ENCODE peak calls at places on chromosomes 4 and X, in eight cellular contexts. One of them, this sample, is unnamed.

GRCh38 chr4:103067841-103068547 is 8.6 kb downstream of the SLC9B2 start:
- DNase-seq in natural killer cell: no peak
- DNase-seq in fibroblast of pulmonary artery: no peak
- DNase-seq in fibroblast of mammary gland: peak; percentile 58
- DNase-seq in endothelial cell: no peak
- DNase-seq in OCI-LY7: no peak
- DNase-seq in progenitor cell of endocrine pancreas: no peak
- DNase-seq in breast epithelium: no peak
- DNase-seq in this sample: peak; percentile 36

GRCh38 chr4:19711871-19712270 is 539.8 kb upstream of the SLIT2 start:
- DNase-seq in fibroblast of pulmonary artery: peak; percentile 61
- DNase-seq in endothelial cell: no peak
- DNase-seq in breast epithelium: no peak
- DNase-seq in natural killer cell: no peak
- DNase-seq in OCI-LY7: no peak
- DNase-seq in fibroblast of mammary gland: peak; percentile 68
- DNase-seq in progenitor cell of endocrine pancreas: no peak
- DNase-seq in this sample: peak; percentile 37

GRCh38 chr4:113776679-113777078 is 15.1 kb upstream of the CAMK2D start:
- DNase-seq in progenitor cell of endocrine pancreas: no peak
- DNase-seq in OCI-LY7: no peak
- DNase-seq in fibroblast of mammary gland: no peak
- DNase-seq in endothelial cell: no peak
- DNase-seq in fibroblast of pulmonary artery: no peak
- DNase-seq in natural killer cell: no peak
- DNase-seq in breast epithelium: no peak
- DNase-seq in this sample: no peak

GRCh38 chrX:53186363-53186762 is 38.6 kb downstream of the KDM5C start:
- DNase-seq in fibroblast of mammary gland: peak; percentile 25
- DNase-seq in natural killer cell: no peak
- DNase-seq in breast epithelium: no peak
- DNase-seq in progenitor cell of endocrine pancreas: no peak
- DNase-seq in endothelial cell: no peak
- DNase-seq in OCI-LY7: no peak
- DNase-seq in fibroblast of pulmonary artery: no peak
- DNase-seq in this sample: peak; percentile 69

GRCh38 chr4:131001371-131001770 is 1905.4 kb downstream of the C4orf33 start:
- DNase-seq in natural killer cell: no peak
- DNase-seq in OCI-LY7: no peak
- DNase-seq in breast epithelium: no peak
- DNase-seq in endothelial cell: no peak
- DNase-seq in progenitor cell of endocrine pancreas: no peak
- DNase-seq in fibroblast of pulmonary artery: no peak
- DNase-seq in fibroblast of mammary gland: no peak
- DNase-seq in this sample: no peak

GRCh38 chr4:80608285-80608980 is 272.9 kb downstream of the CFAP299 start:
- DNase-seq in breast epithelium: no peak
- DNase-seq in endothelial cell: no peak
- DNase-seq in fibroblast of mammary gland: peak; percentile 75
- DNase-seq in natural killer cell: no peak
- DNase-seq in OCI-LY7: no peak
- DNase-seq in fibroblast of pulmonary artery: no peak
- DNase-seq in progenitor cell of endocrine pancreas: no peak
- DNase-seq in this sample: no peak

GRCh38 chr4:61540944-61541343 is 340.8 kb downstream of the ADGRL3 start:
- DNase-seq in fibroblast of mammary gland: no peak
- DNase-seq in fibroblast of pulmonary artery: no peak
- DNase-seq in endothelial cell: no peak
- DNase-seq in breast epithelium: no peak
- DNase-seq in progenitor cell of endocrine pancreas: no peak
- DNase-seq in OCI-LY7: no peak
- DNase-seq in natural killer cell: no peak
- DNase-seq in this sample: no peak

GRCh38 chr4:139660518-139661149 is 5.0 kb upstream of the MGST2 start:
- DNase-seq in endothelial cell: no peak
- DNase-seq in OCI-LY7: no peak
- DNase-seq in fibroblast of pulmonary artery: peak; percentile 64
- DNase-seq in natural killer cell: no peak
- DNase-seq in breast epithelium: no peak
- DNase-seq in fibroblast of mammary gland: no peak
- DNase-seq in progenitor cell of endocrine pancreas: no peak
- DNase-seq in this sample: no peak

GRCh38 chr4:48162162-48162561 is 28.1 kb upstream of the TXK start:
- DNase-seq in fibroblast of mammary gland: peak; percentile 33
- DNase-seq in OCI-LY7: no peak
- DNase-seq in natural killer cell: no peak
- DNase-seq in fibroblast of pulmonary artery: peak; percentile 62
- DNase-seq in breast epithelium: no peak
- DNase-seq in progenitor cell of endocrine pancreas: no peak
- DNase-seq in endothelial cell: no peak
- DNase-seq in this sample: peak; percentile 8

GRCh38 chrX:139554367-139554766 is 23.8 kb downstream of the F9 start:
- DNase-seq in endothelial cell: no peak
- DNase-seq in progenitor cell of endocrine pancreas: no peak
- DNase-seq in fibroblast of pulmonary artery: no peak
- DNase-seq in breast epithelium: no peak
- DNase-seq in fibroblast of mammary gland: no peak
- DNase-seq in natural killer cell: no peak
- DNase-seq in OCI-LY7: peak; percentile 56
- DNase-seq in this sample: no peak

GRCh38 chr4:125198916-125199315 is 115.8 kb upstream of the FAT4 start:
- DNase-seq in natural killer cell: no peak
- DNase-seq in fibroblast of mammary gland: peak; percentile 49
- DNase-seq in progenitor cell of endocrine pancreas: no peak
- DNase-seq in OCI-LY7: no peak
- DNase-seq in fibroblast of pulmonary artery: peak; percentile 54
- DNase-seq in endothelial cell: no peak
- DNase-seq in breast epithelium: no peak
- DNase-seq in this sample: peak; percentile 50

GRCh38 chrX:49171752-49172279 is at the start of gene PLP2:
- DNase-seq in breast epithelium: peak; percentile 52
- DNase-seq in fibroblast of pulmonary artery: peak; percentile 25
- DNase-seq in natural killer cell: peak; percentile 50
- DNase-seq in OCI-LY7: peak; percentile 67
- DNase-seq in fibroblast of mammary gland: peak; percentile 43
- DNase-seq in progenitor cell of endocrine pancreas: no peak
- DNase-seq in endothelial cell: no peak
- DNase-seq in this sample: peak; percentile 73

GRCh38 chrX:135489542-135489941 is 30.9 kb upstream of the INTS6L start:
- DNase-seq in OCI-LY7: peak; percentile 33
- DNase-seq in fibroblast of mammary gland: no peak
- DNase-seq in progenitor cell of endocrine pancreas: no peak
- DNase-seq in natural killer cell: no peak
- DNase-seq in breast epithelium: no peak
- DNase-seq in endothelial cell: no peak
- DNase-seq in fibroblast of pulmonary artery: no peak
- DNase-seq in this sample: no peak

GRCh38 chr4:70903282-70903603 is 1.1 kb downstream of the MOB1B start:
- DNase-seq in natural killer cell: no peak
- DNase-seq in fibroblast of mammary gland: peak; percentile 30
- DNase-seq in fibroblast of pulmonary artery: peak; percentile 18
- DNase-seq in progenitor cell of endocrine pancreas: no peak
- DNase-seq in OCI-LY7: no peak
- DNase-seq in breast epithelium: no peak
- DNase-seq in endothelial cell: peak; percentile 27
- DNase-seq in this sample: no peak

GRCh38 chrX:136147320-136147901 is at the start of gene FHL1:
- DNase-seq in fibroblast of pulmonary artery: peak; percentile 21
- DNase-seq in OCI-LY7: peak; percentile 4
- DNase-seq in endothelial cell: peak; percentile 13
- DNase-seq in fibroblast of mammary gland: no peak
- DNase-seq in natural killer cell: peak; percentile 18
- DNase-seq in progenitor cell of endocrine pancreas: no peak
- DNase-seq in breast epithelium: no peak
- DNase-seq in this sample: peak; percentile 17

GRCh38 chr4:55169352-55169959 is 44.1 kb upstream of the KDR start:
- DNase-seq in fibroblast of mammary gland: no peak
- DNase-seq in natural killer cell: no peak
- DNase-seq in endothelial cell: no peak
- DNase-seq in OCI-LY7: no peak
- DNase-seq in breast epithelium: no peak
- DNase-seq in fibroblast of pulmonary artery: peak; percentile 52
- DNase-seq in progenitor cell of endocrine pancreas: no peak
- DNase-seq in this sample: peak; percentile 47

GRCh38 chr4:8241895-8242696 is 27.5 kb upstream of the HTRA3 start:
- DNase-seq in natural killer cell: peak; percentile 78
- DNase-seq in progenitor cell of endocrine pancreas: peak; percentile 96
- DNase-seq in fibroblast of mammary gland: peak; percentile 90
- DNase-seq in fibroblast of pulmonary artery: peak; percentile 90
- DNase-seq in OCI-LY7: peak; percentile 77
- DNase-seq in endothelial cell: peak; percentile 98
- DNase-seq in breast epithelium: peak; percentile 78
- DNase-seq in this sample: peak; percentile 72

GRCh38 chrX:24767557-24767956 is 73.8 kb downstream of the POLA1 start:
- DNase-seq in fibroblast of mammary gland: peak; percentile 11
- DNase-seq in progenitor cell of endocrine pancreas: no peak
- DNase-seq in endothelial cell: no peak
- DNase-seq in breast epithelium: no peak
- DNase-seq in natural killer cell: no peak
- DNase-seq in fibroblast of pulmonary artery: no peak
- DNase-seq in OCI-LY7: no peak
- DNase-seq in this sample: no peak

GRCh38 chrX:79325263-79325958 is 41.7 kb downstream of the ITM2A start:
- DNase-seq in breast epithelium: no peak
- DNase-seq in fibroblast of pulmonary artery: no peak
- DNase-seq in endothelial cell: no peak
- DNase-seq in progenitor cell of endocrine pancreas: no peak
- DNase-seq in natural killer cell: no peak
- DNase-seq in fibroblast of mammary gland: no peak
- DNase-seq in OCI-LY7: no peak
- DNase-seq in this sample: peak; percentile 20

GRCh38 chr4:98861100-98861499 is 67.8 kb downstream of the EIF4E start:
- DNase-seq in progenitor cell of endocrine pancreas: no peak
- DNase-seq in breast epithelium: no peak
- DNase-seq in endothelial cell: no peak
- DNase-seq in natural killer cell: no peak
- DNase-seq in fibroblast of mammary gland: no peak
- DNase-seq in OCI-LY7: no peak
- DNase-seq in fibroblast of pulmonary artery: no peak
- DNase-seq in this sample: no peak

GRCh38 chr4:100510551-100510950 is 7.3 kb downstream of the EMCN start:
- DNase-seq in breast epithelium: no peak
- DNase-seq in OCI-LY7: no peak
- DNase-seq in fibroblast of pulmonary artery: peak; percentile 43
- DNase-seq in endothelial cell: no peak
- DNase-seq in natural killer cell: no peak
- DNase-seq in fibroblast of mammary gland: no peak
- DNase-seq in progenitor cell of endocrine pancreas: no peak
- DNase-seq in this sample: no peak

GRCh38 chr4:122007016-122007415 is 55.2 kb upstream of the TRPC3 start:
- DNase-seq in fibroblast of mammary gland: no peak
- DNase-seq in natural killer cell: no peak
- DNase-seq in fibroblast of pulmonary artery: no peak
- DNase-seq in OCI-LY7: no peak
- DNase-seq in endothelial cell: no peak
- DNase-seq in progenitor cell of endocrine pancreas: no peak
- DNase-seq in breast epithelium: no peak
- DNase-seq in this sample: no peak

GRCh38 chr4:122005064-122005755 is 53.4 kb upstream of the TRPC3 start:
- DNase-seq in endothelial cell: no peak
- DNase-seq in OCI-LY7: no peak
- DNase-seq in natural killer cell: no peak
- DNase-seq in fibroblast of pulmonary artery: peak; percentile 16
- DNase-seq in progenitor cell of endocrine pancreas: no peak
- DNase-seq in fibroblast of mammary gland: no peak
- DNase-seq in breast epithelium: no peak
- DNase-seq in this sample: no peak

GRCh38 chr4:122012735-122013134 is 60.9 kb upstream of the TRPC3 start:
- DNase-seq in fibroblast of mammary gland: peak; percentile 62
- DNase-seq in OCI-LY7: no peak
- DNase-seq in fibroblast of pulmonary artery: peak; percentile 58
- DNase-seq in natural killer cell: no peak
- DNase-seq in progenitor cell of endocrine pancreas: no peak
- DNase-seq in endothelial cell: no peak
- DNase-seq in breast epithelium: no peak
- DNase-seq in this sample: peak; percentile 47

GRCh38 chr4:122010610-122011009 is 58.8 kb upstream of the TRPC3 start:
- DNase-seq in endothelial cell: no peak
- DNase-seq in fibroblast of pulmonary artery: peak; percentile 20
- DNase-seq in natural killer cell: no peak
- DNase-seq in fibroblast of mammary gland: peak; percentile 59
- DNase-seq in OCI-LY7: no peak
- DNase-seq in progenitor cell of endocrine pancreas: no peak
- DNase-seq in breast epithelium: no peak
- DNase-seq in this sample: peak; percentile 81

GRCh38 chr4:122009524-122009923 is 57.7 kb upstream of the TRPC3 start:
- DNase-seq in OCI-LY7: no peak
- DNase-seq in breast epithelium: no peak
- DNase-seq in natural killer cell: no peak
- DNase-seq in progenitor cell of endocrine pancreas: no peak
- DNase-seq in fibroblast of mammary gland: no peak
- DNase-seq in endothelial cell: no peak
- DNase-seq in fibroblast of pulmonary artery: no peak
- DNase-seq in this sample: no peak
- TF ChIP-seq CTCF in OCI-LY7: no peak
- TF ChIP-seq CTCF in breast epithelium: no peak
- TF ChIP-seq CTCF in natural killer cell: no peak
- TF ChIP-seq CTCF in progenitor cell of endocrine pancreas: no peak
- TF ChIP-seq CTCF in fibroblast of mammary gland: no peak
- TF ChIP-seq CTCF in endothelial cell: no peak
- TF ChIP-seq CTCF in fibroblast of pulmonary artery: no peak
- TF ChIP-seq CTCF in this sample: no peak

DNA sequence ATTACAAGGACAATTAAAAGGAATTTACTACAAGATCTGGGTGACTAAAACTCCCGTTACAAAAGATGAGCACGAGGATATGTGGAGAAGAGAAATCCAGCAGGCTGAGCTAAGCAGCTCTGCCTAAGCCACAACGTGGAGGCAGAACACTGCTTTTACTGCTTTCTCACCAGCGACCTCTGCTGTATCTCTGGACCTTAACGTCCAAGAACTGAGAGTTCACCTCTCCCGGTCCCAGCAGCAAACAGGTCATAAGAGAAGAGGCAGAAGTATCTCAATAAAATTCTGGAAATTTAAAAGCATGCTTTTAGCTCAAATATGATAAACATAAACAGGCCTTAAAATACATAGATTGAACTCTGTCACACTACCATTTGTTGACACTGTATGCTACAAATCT is 81.0 kb downstream of the ADGRA3 start:
- DNase-seq in endothelial cell: peak; percentile 54
- DNase-seq in OCI-LY7: peak; percentile 11
- DNase-seq in natural killer cell: no peak
- DNase-seq in fibroblast of mammary gland: peak; percentile 62
- DNase-seq in breast epithelium: no peak
- DNase-seq in fibroblast of pulmonary artery: peak; percentile 70
- DNase-seq in progenitor cell of endocrine pancreas: no peak
- DNase-seq in this sample: peak; percentile 54
- TF ChIP-seq CTCF in endothelial cell: no peak
- TF ChIP-seq CTCF in OCI-LY7: peak; percentile 59
- TF ChIP-seq CTCF in natural killer cell: no peak
- TF ChIP-seq CTCF in fibroblast of mammary gland: peak; percentile 55
- TF ChIP-seq CTCF in breast epithelium: no peak
- TF ChIP-seq CTCF in fibroblast of pulmonary artery: peak; percentile 71
- TF ChIP-seq CTCF in progenitor cell of endocrine pancreas: peak; percentile 52
- TF ChIP-seq CTCF in this sample: peak; percentile 32

GRCh38 chr4:141654098-141654497 is 17.7 kb downstream of the IL15 start:
- DNase-seq in progenitor cell of endocrine pancreas: no peak
- DNase-seq in fibroblast of pulmonary artery: peak; percentile 90
- DNase-seq in natural killer cell: no peak
- DNase-seq in fibroblast of mammary gland: peak; percentile 28
- DNase-seq in endothelial cell: peak; percentile 70
- DNase-seq in breast epithelium: no peak
- DNase-seq in OCI-LY7: no peak
- DNase-seq in this sample: peak; percentile 48
- TF ChIP-seq CTCF in progenitor cell of endocrine pancreas: peak; percentile 58
- TF ChIP-seq CTCF in fibroblast of pulmonary artery: peak; percentile 77
- TF ChIP-seq CTCF in natural killer cell: no peak
- TF ChIP-seq CTCF in fibroblast of mammary gland: peak; percentile 52
- TF ChIP-seq CTCF in endothelial cell: no peak
- TF ChIP-seq CTCF in breast epithelium: no peak
- TF ChIP-seq CTCF in OCI-LY7: peak; percentile 25
- TF ChIP-seq CTCF in this sample: peak; percentile 24

GRCh38 chr4:72701987-72702819 is 133.2 kb upstream of the ADAMTS3 start:
- DNase-seq in endothelial cell: peak; percentile 16
- DNase-seq in breast epithelium: no peak
- DNase-seq in OCI-LY7: peak; percentile 65
- DNase-seq in progenitor cell of endocrine pancreas: no peak
- DNase-seq in natural killer cell: no peak
- DNase-seq in fibroblast of mammary gland: peak; percentile 70
- DNase-seq in fibroblast of pulmonary artery: peak; percentile 79
- DNase-seq in this sample: peak; percentile 75
- TF ChIP-seq CTCF in endothelial cell: peak; percentile 20
- TF ChIP-seq CTCF in breast epithelium: no peak
- TF ChIP-seq CTCF in OCI-LY7: peak; percentile 90
- TF ChIP-seq CTCF in progenitor cell of endocrine pancreas: peak; percentile 72
- TF ChIP-seq CTCF in natural killer cell: peak; percentile 31
- TF ChIP-seq CTCF in fibroblast of mammary gland: peak; percentile 68
- TF ChIP-seq CTCF in fibroblast of pulmonary artery: peak; percentile 73
- TF ChIP-seq CTCF in this sample: peak; percentile 60

This sample was measured in MCF 10A.